ENCODE peak calls at places on chromosomes 13 and 19, in five cellular contexts. N, Z, C, T and Y are unnamed samples.

GRCh38 chr13:108383676-108384075 is 114.2 kb downstream of the TNFSF13B start:
- DNase-seq in N (no peak), C (no peak), T (no peak), Z (no peak), Y (peak; percentile 46)

GRCh38 chr19:2327773-2328400 is 499 bp downstream of the LSM7 start:
- DNase-seq in Z (no peak), C (peak; percentile 35), T (no peak), N (peak; percentile 65), Y (peak; percentile 96)

GRCh38 chr13:110312669-110313031 is 5.6 kb downstream of the COL4A2 start:
- DNase-seq in N (no peak), C (no peak), Z (no peak), T (no peak), Y (no peak)

GRCh38 chr19:6610934-6611370 is 20.0 kb upstream of the CD70 start:
- DNase-seq in N (peak; percentile 98), Z (no peak), T (no peak), C (no peak), Y (peak; percentile 37)

GRCh38 chr13:91659583-91660415 is 261.4 kb downstream of the GPC5 start:
- DNase-seq in C (no peak), Z (no peak), T (no peak), N (no peak), Y (no peak)

GRCh38 chr13:42239644-42240043 is 32.3 kb upstream of the AKAP11 start:
- DNase-seq in N (no peak), Z (no peak), C (no peak), T (no peak), Y (no peak)

GRCh38 chr19:18469245-18470107 is 31.5 kb upstream of the ISYNA1 start:
- DNase-seq in N (peak; percentile 87), Z (peak; percentile 77), T (peak; percentile 87), C (no peak), Y (peak; percentile 77)

GRCh38 chr19:37981785-37982475 is 74.9 kb downstream of the SIPA1L3 start:
- DNase-seq in Z (no peak), T (no peak), N (no peak), C (no peak), Y (no peak)

GRCh38 chr13:44141725-44142539 is 231.7 kb upstream of the SERP2 start:
- DNase-seq in Z (peak; percentile 99), N (peak; percentile 93), C (peak; percentile 95), T (peak; percentile 99), Y (peak; percentile 89)

GRCh38 chr13:113928701-113929627 is 44.9 kb downstream of the C13orf46 start:
- DNase-seq in C (peak; percentile 96), Z (no peak), N (no peak), T (peak; percentile 9), Y (no peak)

GRCh38 chr19:19096641-19097627 is 33.1 kb downstream of the SLC25A42 start:
- DNase-seq in C (no peak), Z (no peak), N (no peak), T (no peak), Y (no peak)

GRCh38 chr19:46471116-46471733 is at the start of gene PNMA8A:
- DNase-seq in C (peak; percentile 80), T (peak; percentile 95), Z (peak; percentile 62), N (peak; percentile 31), Y (peak; percentile 66)

GRCh38 chr19:33373701-33374405 is at the start of gene CEBPG:
- DNase-seq in N (peak; percentile 61), C (no peak), T (peak; percentile 44), Z (peak; percentile 67), Y (peak; percentile 62)